ENCODE peak calls at places on chromosomes 11 and 22, in ten cellular contexts. R, Q, X, J, K, H, S, T, A and P are unnamed samples.

GRCh38 chr11:95917188-95918036 is 6.5 kb downstream of the MTMR2 start:
- DNase-seq in X (no peak), S (no peak), R (no peak), Q (no peak), T (peak; percentile 69), H (peak; percentile 30), J (peak; percentile 61), K (no peak), A (no peak), P (no peak)

GRCh38 chr11:89463381-89463780 is 27.8 kb downstream of the NOX4 start:
- DNase-seq in T (peak; percentile 4), S (no peak), A (no peak), J (no peak), X (no peak), K (no peak), R (no peak), Q (no peak), H (no peak), P (no peak)

GRCh38 chr11:130125638-130126037 is 33.9 kb upstream of the ST14 start:
- DNase-seq in R (no peak), T (no peak), X (no peak), H (no peak), K (no peak), S (no peak), Q (no peak), A (no peak), J (no peak), P (no peak)

GRCh38 chr22:29048822-29049654 is 12.6 kb downstream of the C22orf31 start:
- DNase-seq in R (no peak), K (no peak), S (no peak), X (no peak), H (no peak), Q (no peak), J (no peak), A (peak; percentile 49), T (no peak), P (no peak)

GRCh38 chr11:67576742-67577475 is 6.7 kb upstream of the GSTP1 start:
- DNase-seq in S (no peak), K (no peak), X (no peak), R (no peak), Q (no peak), H (no peak), J (no peak), T (no peak), A (no peak), P (no peak)

GRCh38 chr22:36303115-36303467 is 50.2 kb downstream of the APOL1 start:
- DNase-seq in A (no peak), K (no peak), R (no peak), H (no peak), X (no peak), J (no peak), S (no peak), T (no peak), Q (no peak), P (no peak)

GRCh38 chr11:76588455-76589325 is 81.9 kb downstream of the LRRC32 start:
- DNase-seq in H (peak; percentile 25), S (no peak), R (peak; percentile 26), X (no peak), Q (peak; percentile 85), A (no peak), J (peak; percentile 59), T (peak; percentile 84), K (peak; percentile 78), P (peak; percentile 73)

GRCh38 chr11:20479399-20479974 is 92.0 kb downstream of the PRMT3 start:
- DNase-seq in H (no peak), T (no peak), K (no peak), A (no peak), S (no peak), J (no peak), Q (no peak), X (no peak), R (no peak), P (no peak)

DNA sequence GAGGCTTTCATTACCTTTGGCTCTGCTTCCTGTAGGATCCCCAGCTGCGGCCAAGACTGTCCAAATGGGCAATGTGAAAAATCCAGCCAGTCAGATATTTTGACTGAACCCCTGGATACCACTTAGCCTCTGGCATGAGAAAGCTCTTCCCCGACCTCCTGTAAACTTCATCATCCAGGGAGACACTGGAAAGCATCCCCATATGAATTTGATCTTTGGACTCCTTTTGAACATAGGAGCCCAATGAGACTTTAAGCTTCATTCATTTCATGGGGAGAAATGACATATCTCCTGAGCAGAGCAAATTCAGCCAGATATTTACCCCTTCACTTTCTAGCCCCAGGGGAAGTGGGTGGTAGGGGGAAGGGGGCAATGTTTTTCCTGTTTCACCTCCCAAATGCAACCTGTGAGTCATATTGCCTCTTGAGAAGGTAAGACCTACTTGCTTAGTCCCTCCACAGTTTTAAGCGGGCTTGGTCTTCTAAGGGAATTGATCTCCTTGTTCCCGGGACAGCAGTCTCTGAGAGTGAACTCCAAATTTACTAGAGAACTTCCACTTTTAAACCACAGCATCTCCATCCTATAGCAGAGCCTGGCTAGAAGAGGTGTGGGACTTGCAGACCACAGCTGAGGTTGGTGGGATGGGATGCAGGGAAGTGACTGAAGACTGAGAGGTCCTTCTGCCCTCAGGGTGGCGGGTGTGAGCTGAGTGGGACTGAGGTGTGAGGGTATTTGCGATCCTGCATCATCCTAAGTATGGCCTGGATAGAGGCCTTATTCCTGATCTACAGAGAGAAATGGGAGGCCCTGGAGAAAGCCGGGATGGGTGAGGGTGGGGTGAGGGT is 20.3 kb upstream of the POU2AF1 start:
- DNase-seq in T (no peak), H (no peak), K (no peak), R (no peak), Q (no peak), X (no peak), J (no peak), A (no peak), S (no peak), P (no peak)
- H3K4me3 ChIP-seq in T (no peak overlapping the region), H (no peak overlapping the region), K (no peak overlapping the region), R (no peak overlapping the region), Q (no peak overlapping the region), X (no peak overlapping the region), J (no peak overlapping the region), A (no peak overlapping the region), S (no peak overlapping the region), P (no peak overlapping the region)

GRCh38 chr22:26481112-26481693 is 2.4 kb downstream of the HPS4 start:
- DNase-seq in R (no peak), X (no peak), K (no peak), Q (no peak), H (no peak), J (no peak), T (no peak), S (no peak), A (no peak), P (no peak)
- H3K4me3 ChIP-seq in R (no peak overlapping the region), X (no peak overlapping the region), K (peak overlapping the region; percentile 99), Q (no peak overlapping the region), H (no peak overlapping the region), J (no peak overlapping the region), T (no peak overlapping the region), S (no peak overlapping the region), A (peak overlapping the region; percentile 35), P (no peak overlapping the region)

GRCh38 chr11:126431401-126432064 is 76.0 kb downstream of the ST3GAL4 start:
- DNase-seq in X (peak; percentile 61), S (peak; percentile 88), T (peak; percentile 84), Q (peak; percentile 93), K (peak; percentile 72), A (peak; percentile 85), R (peak; percentile 48), J (peak; percentile 71), H (peak; percentile 72), P (peak; percentile 67)

GRCh38 chr11:126430581-126431320 is 75.3 kb downstream of the ST3GAL4 start:
- DNase-seq in H (peak; percentile 6), Q (no peak), X (no peak), K (no peak), A (no peak), S (no peak), R (no peak), J (no peak), T (no peak), P (no peak)

GRCh38 chr11:126433244-126433846 is 77.9 kb downstream of the ST3GAL4 start:
- DNase-seq in A (no peak), T (no peak), H (no peak), R (no peak), K (no peak), Q (no peak), J (no peak), X (no peak), S (no peak), P (no peak)

GRCh38 chr11:126432525-126432924 is 77.0 kb downstream of the ST3GAL4 start:
- DNase-seq in Q (no peak), A (no peak), K (no peak), T (no peak), S (no peak), H (no peak), J (no peak), X (no peak), R (no peak), P (no peak)

GRCh38 chr11:126432065-126432461 is 76.6 kb downstream of the ST3GAL4 start:
- DNase-seq in A (no peak), X (no peak), T (no peak), Q (no peak), K (no peak), J (no peak), R (no peak), H (no peak), S (no peak), P (no peak)
- H3K4me3 ChIP-seq in A (no peak overlapping the region), X (no peak overlapping the region), T (no peak overlapping the region), Q (no peak overlapping the region), K (no peak overlapping the region), J (no peak overlapping the region), R (no peak overlapping the region), H (no peak overlapping the region), S (no peak overlapping the region), P (no peak overlapping the region)

GRCh38 chr11:12395333-12395732 is 18.0 kb downstream of the PARVA start:
- DNase-seq in T (no peak), S (no peak), Q (no peak), X (no peak), A (no peak), R (no peak), J (no peak), K (no peak), H (no peak), P (no peak)

GRCh38 chr11:12402027-12402426 is 24.7 kb downstream of the PARVA start:
- DNase-seq in Q (no peak), H (no peak), X (no peak), S (no peak), K (no peak), T (no peak), A (no peak), J (no peak), R (no peak), P (no peak)

GRCh38 chr11:12394601-12395000 is 17.2 kb downstream of the PARVA start:
- DNase-seq in S (no peak), Q (no peak), X (no peak), K (no peak), T (no peak), R (no peak), H (no peak), A (no peak), J (no peak), P (no peak)

GRCh38 chr11:12399355-12399754 is 22.0 kb downstream of the PARVA start:
- DNase-seq in R (no peak), T (no peak), X (no peak), J (no peak), Q (no peak), H (peak; percentile 33), S (no peak), K (no peak), A (no peak), P (peak; percentile 48)

DNA sequence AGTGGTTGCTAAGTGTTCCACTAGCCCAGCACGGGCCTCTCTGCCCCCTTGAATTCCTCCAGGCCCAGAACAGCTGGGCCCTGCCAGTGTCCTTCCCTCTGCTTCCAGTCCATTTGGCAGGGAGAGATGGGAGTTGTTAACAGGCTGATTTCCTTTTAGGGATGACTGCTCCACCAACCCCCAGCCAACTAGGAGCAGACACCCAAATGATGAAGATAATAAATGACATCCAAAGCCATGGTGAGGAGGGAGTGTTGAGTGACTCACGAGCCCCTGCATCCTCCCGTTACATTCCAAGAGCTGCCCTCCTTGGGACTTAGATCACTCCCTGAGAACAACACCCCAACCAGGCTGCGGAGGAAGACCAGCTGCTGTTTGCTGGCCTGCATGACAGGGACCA is 20.6 kb downstream of the PARVA start:
- DNase-seq in K (peak; percentile 57), A (no peak), J (peak; percentile 83), T (peak; percentile 96), X (peak; percentile 77), R (no peak), Q (peak; percentile 84), H (peak; percentile 99), S (peak; percentile 99), P (peak; percentile 97)
- H3K4me3 ChIP-seq in K (no peak overlapping the region), A (no peak overlapping the region), J (no peak overlapping the region), T (no peak overlapping the region), X (no peak overlapping the region), R (no peak overlapping the region), Q (no peak overlapping the region), H (no peak overlapping the region), S (no peak overlapping the region), P (no peak overlapping the region)